ENCODE peak calls at places on chromosome 19, in nine cellular contexts. G is CD4-positive, alpha-beta T cell; B is endothelial cell of umbilical vein; C is HFFc6; A is AG08396; E is CD8-positive, alpha-beta memory T cell; R is ELR; D is stimulated activated CD4-positive, alpha-beta T cell treated with anti-CD3 and anti-CD28 coated beads, TNF-alpha, amount 100 ng/mL, for 48 hours; W is activated T-helper 1 cell treated with anti-CD3 and anti-CD28 coated beads, Interleukin-12 subunit alpha, Interleukin-12 subunit beta, Interleukin-2, Interleukin-4 antibody, amounts not matched to agents 30 ng/mL and 10 ng/mL and 1 ng/mL, durations not matched to agents 14 hours and 24 hours and 36 hours. V is an unnamed sample.

GRCh38 chr19:49862411-49863253 is 4.7 kb downstream of the PNKP start:
- DNase-seq in G (no peak), B (no peak), C (no peak), A (no peak), E (no peak), R (no peak), D (no peak), W (no peak), V (no peak)

GRCh38 chr19:35144600-35145436 is 1.8 kb downstream of the FXYD7 start:
- DNase-seq in G (no peak), B (no peak), C (no peak), A (no peak), E (peak), R (peak), D (no peak), W (no peak), V (peak)

GRCh38 chr19:18590273-18591272 is 2.0 kb downstream of the REX1BD start:
- DNase-seq in G (no peak), B (no peak), C (no peak), A (peak), E (no peak), R (peak), D (no peak), W (no peak), V (no peak)

GRCh38 chr19:42284641-42285341 is 15.7 kb downstream of the CIC start:
- DNase-seq in G (peak), B (peak), C (no peak), A (no peak), E (no peak), R (peak), D (no peak), W (no peak), V (no peak)

GRCh38 chr19:32599736-32600157 is 18.8 kb downstream of the PDCD5 start:
- DNase-seq in G (peak), B (peak), C (peak), A (peak), E (peak), R (peak), D (no peak), W (peak), V (peak)

GRCh38 chr19:15583346-15583745 is 31.7 kb upstream of the CYP4F8 start:
- DNase-seq in G (no peak), B (no peak), C (no peak), A (no peak), E (no peak), R (no peak), D (no peak), W (no peak), V (no peak)

GRCh38 chr19:45632468-45633196 is 6.6 kb downstream of the EML2 start:
- DNase-seq in G (no peak), B (peak), C (peak), A (peak), E (peak), R (peak), D (peak), W (no peak), V (peak)

GRCh38 chr19:51002542-51003311 is 1.3 kb upstream of the KLK8 start:
- DNase-seq in G (no peak), B (no peak), C (no peak), A (no peak), E (no peak), R (peak), D (no peak), W (no peak), V (peak)

GRCh38 chr19:53579518-53579917 is 41.6 kb downstream of the ZNF331 start:
- DNase-seq in G (no peak), B (no peak), C (no peak), A (no peak), E (no peak), R (no peak), D (no peak), W (no peak), V (no peak)

GRCh38 chr19:10329555-10329954 is 3.8 kb downstream of the RAVER1 start:
- DNase-seq in G (no peak), B (no peak), C (no peak), A (no peak), E (no peak), R (no peak), D (no peak), W (no peak), V (no peak)

GRCh38 chr19:49678970-49679831 is 2.1 kb downstream of the PRMT1 start:
- DNase-seq in G (no peak), B (no peak), C (no peak), A (no peak), E (no peak), R (no peak), D (no peak), W (no peak), V (no peak)

GRCh38 chr19:9586764-9587163 is 2.5 kb upstream of the ZNF121 start:
- DNase-seq in G (peak), B (peak), C (peak), A (peak), E (peak), R (peak), D (peak), W (peak), V (peak)

GRCh38 chr19:22427587-22428298 is 5.6 kb upstream of the ZNF98 start:
- DNase-seq in G (no peak), B (no peak), C (no peak), A (no peak), E (no peak), R (no peak), D (no peak), W (no peak), V (no peak)

GRCh38 chr19:5006201-5006600 is 37.3 kb downstream of the KDM4B start:
- DNase-seq in G (no peak), B (no peak), C (peak), A (no peak), E (no peak), R (peak), D (no peak), W (no peak), V (peak)